ENCODE peak calls at places on chromosomes 13 and 19, in nine cellular contexts. One of them, this sample, is unnamed.

GRCh38 chr19:42207767-42208259 is 9.7 kb downstream of the DEDD2 start:
- DNase-seq in mesothelial cell of epicardium: no peak
- DNase-seq in thoracic aorta: no peak
- DNase-seq in BJ: no peak
- DNase-seq in cardiac fibroblast: peak
- DNase-seq in tibial artery: no peak
- DNase-seq in lower leg skin: no peak
- DNase-seq in left ventricle myocardium inferior: no peak
- DNase-seq in fibroblast of lung: peak
- DNase-seq in this sample: no peak

GRCh38 chr13:109654341-109655205 is 131.8 kb downstream of the IRS2 start:
- DNase-seq in mesothelial cell of epicardium: no peak
- DNase-seq in cardiac fibroblast: peak
- DNase-seq in fibroblast of lung: peak
- DNase-seq in tibial artery: no peak
- DNase-seq in left ventricle myocardium inferior: no peak
- DNase-seq in lower leg skin: peak
- DNase-seq in BJ: no peak
- DNase-seq in thoracic aorta: no peak
- DNase-seq in this sample: no peak

GRCh38 chr13:41497436-41497835 is 40.1 kb downstream of the RGCC start:
- DNase-seq in left ventricle myocardium inferior: no peak
- DNase-seq in tibial artery: no peak
- DNase-seq in mesothelial cell of epicardium: no peak
- DNase-seq in BJ: no peak
- DNase-seq in thoracic aorta: no peak
- DNase-seq in cardiac fibroblast: no peak
- DNase-seq in fibroblast of lung: no peak
- DNase-seq in lower leg skin: no peak
- DNase-seq in this sample: no peak

GRCh38 chr19:41551212-41551610 is 24.8 kb upstream of the CEACAM21 start:
- DNase-seq in BJ: no peak
- DNase-seq in thoracic aorta: no peak
- DNase-seq in mesothelial cell of epicardium: no peak
- DNase-seq in left ventricle myocardium inferior: no peak
- DNase-seq in cardiac fibroblast: no peak
- DNase-seq in fibroblast of lung: no peak
- DNase-seq in lower leg skin: no peak
- DNase-seq in tibial artery: no peak
- DNase-seq in this sample: no peak

GRCh38 chr13:23572836-23573235 is 2.6 kb downstream of the TNFRSF19 start:
- DNase-seq in BJ: no peak
- DNase-seq in cardiac fibroblast: no peak
- DNase-seq in lower leg skin: no peak
- DNase-seq in thoracic aorta: no peak
- DNase-seq in fibroblast of lung: no peak
- DNase-seq in tibial artery: no peak
- DNase-seq in mesothelial cell of epicardium: no peak
- DNase-seq in left ventricle myocardium inferior: no peak
- DNase-seq in this sample: no peak

GRCh38 chr13:29707876-29708543 is 112.5 kb upstream of the SLC7A1 start:
- DNase-seq in lower leg skin: no peak
- DNase-seq in cardiac fibroblast: peak
- DNase-seq in mesothelial cell of epicardium: no peak
- DNase-seq in thoracic aorta: no peak
- DNase-seq in tibial artery: no peak
- DNase-seq in left ventricle myocardium inferior: no peak
- DNase-seq in BJ: no peak
- DNase-seq in fibroblast of lung: peak
- DNase-seq in this sample: peak

GRCh38 chr13:39035204-39035603 is 2.7 kb downstream of the PROSER1 start:
- DNase-seq in cardiac fibroblast: no peak
- DNase-seq in tibial artery: no peak
- DNase-seq in thoracic aorta: no peak
- DNase-seq in fibroblast of lung: no peak
- DNase-seq in BJ: no peak
- DNase-seq in mesothelial cell of epicardium: no peak
- DNase-seq in left ventricle myocardium inferior: no peak
- DNase-seq in lower leg skin: no peak
- DNase-seq in this sample: no peak

GRCh38 chr19:42032428-42032827 is 37.6 kb downstream of the GRIK5 start:
- DNase-seq in thoracic aorta: no peak
- DNase-seq in left ventricle myocardium inferior: no peak
- DNase-seq in cardiac fibroblast: peak
- DNase-seq in mesothelial cell of epicardium: no peak
- DNase-seq in lower leg skin: no peak
- DNase-seq in tibial artery: no peak
- DNase-seq in fibroblast of lung: peak
- DNase-seq in BJ: no peak
- DNase-seq in this sample: no peak

GRCh38 chr13:75618308-75618707 is 17.8 kb upstream of the LMO7 start:
- DNase-seq in tibial artery: no peak
- DNase-seq in fibroblast of lung: no peak
- DNase-seq in lower leg skin: no peak
- DNase-seq in thoracic aorta: no peak
- DNase-seq in cardiac fibroblast: no peak
- DNase-seq in mesothelial cell of epicardium: no peak
- DNase-seq in BJ: no peak
- DNase-seq in left ventricle myocardium inferior: no peak
- DNase-seq in this sample: no peak

GRCh38 chr19:10142701-10143375 is 23.1 kb upstream of the EIF3G start:
- DNase-seq in mesothelial cell of epicardium: no peak
- DNase-seq in cardiac fibroblast: no peak
- DNase-seq in BJ: no peak
- DNase-seq in fibroblast of lung: no peak
- DNase-seq in tibial artery: no peak
- DNase-seq in lower leg skin: no peak
- DNase-seq in thoracic aorta: no peak
- DNase-seq in left ventricle myocardium inferior: no peak
- DNase-seq in this sample: no peak

DNA sequence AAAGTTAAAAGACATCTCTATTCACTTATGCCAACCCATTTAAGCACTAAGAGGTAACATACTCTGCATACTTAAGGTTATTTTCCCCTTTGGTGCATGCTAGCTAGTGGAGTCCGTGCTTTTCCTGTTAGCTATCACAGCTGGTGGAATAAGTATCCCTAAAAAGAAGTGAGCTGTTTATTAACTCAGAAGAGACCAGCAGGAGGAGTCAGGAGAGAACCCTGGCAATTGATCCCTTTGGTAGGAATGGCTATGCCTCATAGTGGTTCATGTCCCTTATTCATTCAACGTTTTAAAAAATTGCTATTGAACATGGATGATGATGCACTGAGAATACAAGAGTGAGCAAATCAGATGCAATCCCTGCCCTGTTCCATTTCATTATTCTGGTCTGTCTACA is 12.4 kb upstream of the NEK5 start:
- DNase-seq in thoracic aorta: no peak
- DNase-seq in BJ: no peak
- DNase-seq in mesothelial cell of epicardium: no peak
- DNase-seq in left ventricle myocardium inferior: no peak
- DNase-seq in fibroblast of lung: peak
- DNase-seq in tibial artery: no peak
- DNase-seq in cardiac fibroblast: peak
- DNase-seq in lower leg skin: no peak
- DNase-seq in this sample: no peak
- TF ChIP-seq CTCF in thoracic aorta: no peak
- TF ChIP-seq CTCF in BJ: no peak
- TF ChIP-seq CTCF in mesothelial cell of epicardium: no peak
- TF ChIP-seq CTCF in left ventricle myocardium inferior: peak
- TF ChIP-seq CTCF in fibroblast of lung: peak
- TF ChIP-seq CTCF in tibial artery: no peak
- TF ChIP-seq CTCF in cardiac fibroblast: no peak
- TF ChIP-seq CTCF in lower leg skin: no peak
- TF ChIP-seq CTCF in this sample: no peak

GRCh38 chr19:19224852-19225494 is 13.2 kb downstream of the NCAN start:
- DNase-seq in fibroblast of lung: peak
- DNase-seq in BJ: no peak
- DNase-seq in lower leg skin: peak
- DNase-seq in thoracic aorta: no peak
- DNase-seq in tibial artery: peak
- DNase-seq in left ventricle myocardium inferior: peak
- DNase-seq in cardiac fibroblast: peak
- DNase-seq in mesothelial cell of epicardium: peak
- DNase-seq in this sample: peak
- TF ChIP-seq CTCF in fibroblast of lung: peak
- TF ChIP-seq CTCF in BJ: peak
- TF ChIP-seq CTCF in lower leg skin: peak
- TF ChIP-seq CTCF in thoracic aorta: peak
- TF ChIP-seq CTCF in tibial artery: peak
- TF ChIP-seq CTCF in left ventricle myocardium inferior: peak
- TF ChIP-seq CTCF in cardiac fibroblast: peak
- TF ChIP-seq CTCF in mesothelial cell of epicardium: peak
- TF ChIP-seq CTCF in this sample: peak

GRCh38 chr13:49908637-49909036 is 27.5 kb downstream of the SPRYD7 start:
- DNase-seq in left ventricle myocardium inferior: no peak
- DNase-seq in BJ: no peak
- DNase-seq in fibroblast of lung: no peak
- DNase-seq in tibial artery: no peak
- DNase-seq in thoracic aorta: no peak
- DNase-seq in cardiac fibroblast: no peak
- DNase-seq in mesothelial cell of epicardium: no peak
- DNase-seq in lower leg skin: no peak
- DNase-seq in this sample: no peak
- TF ChIP-seq CTCF in left ventricle myocardium inferior: no peak
- TF ChIP-seq CTCF in BJ: no peak
- TF ChIP-seq CTCF in fibroblast of lung: no peak
- TF ChIP-seq CTCF in tibial artery: no peak
- TF ChIP-seq CTCF in thoracic aorta: no peak
- TF ChIP-seq CTCF in cardiac fibroblast: no peak
- TF ChIP-seq CTCF in mesothelial cell of epicardium: no peak
- TF ChIP-seq CTCF in lower leg skin: no peak
- TF ChIP-seq CTCF in this sample: no peak

DNA sequence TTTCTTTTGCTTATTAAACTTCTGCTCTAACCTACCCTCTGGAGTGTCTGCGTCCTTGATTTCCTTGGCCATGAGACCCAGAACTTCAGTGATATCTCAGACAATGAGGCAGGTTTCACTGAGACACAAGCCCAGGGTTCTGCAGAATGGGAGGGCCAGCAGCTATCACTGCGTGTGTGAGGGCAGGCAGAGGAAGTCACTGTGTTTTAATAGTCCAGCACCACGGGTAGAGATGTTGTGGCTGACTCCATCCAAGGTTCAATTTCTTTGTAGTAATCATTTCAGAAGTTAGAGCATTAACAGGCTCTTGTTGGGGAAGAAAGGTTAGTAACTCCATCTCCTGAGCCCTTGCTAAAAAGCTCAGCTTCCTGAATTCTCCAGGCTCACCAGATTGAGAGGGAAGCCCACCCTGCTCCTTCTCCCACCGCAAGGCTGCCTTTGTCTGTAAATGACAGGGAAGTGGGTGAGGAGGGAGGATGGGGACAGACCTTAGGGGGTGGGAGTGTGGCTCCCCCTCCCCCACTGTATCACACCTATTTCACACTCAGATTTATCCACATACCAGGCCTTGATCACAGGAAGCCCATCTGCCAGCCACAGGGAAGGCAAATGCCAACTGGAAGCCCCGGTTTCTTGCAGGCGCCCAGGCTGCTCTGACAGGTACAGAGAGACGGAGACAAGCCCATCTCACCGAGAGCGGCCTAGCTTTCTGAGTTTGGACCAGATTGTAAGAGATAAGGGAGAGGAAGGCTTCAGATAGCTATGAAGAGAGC is 2.1 kb downstream of the C19orf12 start:
- DNase-seq in thoracic aorta: no peak
- DNase-seq in lower leg skin: no peak
- DNase-seq in left ventricle myocardium inferior: no peak
- DNase-seq in fibroblast of lung: no peak
- DNase-seq in mesothelial cell of epicardium: no peak
- DNase-seq in BJ: no peak
- DNase-seq in tibial artery: no peak
- DNase-seq in cardiac fibroblast: no peak
- DNase-seq in this sample: no peak
- TF ChIP-seq CTCF in thoracic aorta: no peak
- TF ChIP-seq CTCF in lower leg skin: no peak
- TF ChIP-seq CTCF in left ventricle myocardium inferior: no peak
- TF ChIP-seq CTCF in fibroblast of lung: no peak
- TF ChIP-seq CTCF in mesothelial cell of epicardium: no peak
- TF ChIP-seq CTCF in BJ: no peak
- TF ChIP-seq CTCF in tibial artery: no peak
- TF ChIP-seq CTCF in cardiac fibroblast: no peak
- TF ChIP-seq CTCF in this sample: no peak

This sample was measured in AG09319.